ENCODE peak calls at places on chromosomes 11 and 22, in seven cellular contexts. U is neural crest cell, G is AG08396, A is colonic mucosa, F is HEK293T, E is globus pallidus, J is NCI-H774. D is an unnamed sample.
A peak's percentile ranks its signal among the peaks of the same experiment; 100 is the strongest.

GRCh38 chr11:126334665-126335462 is 20.6 kb upstream of the ST3GAL4 start:
- DNase-seq in G (peak; percentile 61), E (no peak), F (no peak), A (no peak), J (no peak), U (no peak), D (no peak)

GRCh38 chr11:3222003-3222855 is 3.6 kb upstream of the MRGPRG start:
- DNase-seq in J (no peak), U (no peak), A (no peak), G (peak; percentile 4), E (no peak), F (no peak), D (no peak)

GRCh38 chr11:13896175-13896989 is 66.1 kb upstream of the SPON1 start:
- DNase-seq in J (no peak), G (no peak), F (no peak), E (no peak), U (no peak), A (no peak), D (no peak)

GRCh38 chr11:24386551-24387404 is 110.1 kb upstream of the LUZP2 start:
- DNase-seq in G (peak; percentile 29), E (no peak), J (peak; percentile 55), A (no peak), U (no peak), F (peak; percentile 7), D (no peak)

GRCh38 chr22:29615705-29616104 is 12.3 kb downstream of the NF2 start:
- DNase-seq in U (no peak), G (no peak), E (no peak), J (no peak), F (no peak), A (no peak), D (no peak)

GRCh38 chr11:131038597-131038996 is 122.3 kb upstream of the SNX19 start:
- DNase-seq in F (peak; percentile 22), J (no peak), A (no peak), U (no peak), E (no peak), G (no peak), D (no peak)

GRCh38 chr11:64863381-64864060 is 14.9 kb downstream of the EHD1 start:
- DNase-seq in F (no peak), E (no peak), U (no peak), J (no peak), G (no peak), A (no peak), D (no peak)

GRCh38 chr11:358129-358805 is 11.0 kb upstream of the B4GALNT4 start:
- DNase-seq in A (no peak), G (peak; percentile 16), U (no peak), F (no peak), E (no peak), J (no peak), D (no peak)

GRCh38 chr11:121145826-121146225 is 44.8 kb downstream of the TECTA start:
- DNase-seq in G (no peak), J (no peak), F (no peak), E (no peak), A (no peak), U (no peak), D (no peak)